ENCODE peak calls at places on chromosomes 11 and 22, in nine cellular contexts. X, T, J, L, Q, C, V, E and K are unnamed samples.

GRCh38 chr11:76371170-76371569 is 9.8 kb downstream of the THAP12 start:
- DNase-seq in X (no peak), T (no peak), J (no peak), L (no peak), Q (peak), C (no peak), V (peak), E (peak), K (peak)

GRCh38 chr11:1917523-1918435 is 1.7 kb upstream of the TNNT3 start:
- DNase-seq in X (peak), T (no peak), J (no peak), L (no peak), Q (no peak), C (no peak), V (no peak), E (no peak), K (no peak)

GRCh38 chr22:44331881-44332714 is 19.3 kb upstream of the SHISAL1 start:
- DNase-seq in X (no peak), T (no peak), J (no peak), L (no peak), Q (no peak), C (no peak), V (no peak), E (no peak), K (no peak)

GRCh38 chr11:68306636-68307035 is 5.8 kb upstream of the LRP5 start:
- DNase-seq in X (no peak), T (no peak), J (no peak), L (no peak), Q (no peak), C (no peak), V (no peak), E (no peak), K (no peak)

GRCh38 chr22:36077261-36077660 is 48.6 kb upstream of the RBFOX2 start:
- DNase-seq in X (no peak), T (no peak), J (no peak), L (no peak), Q (no peak), C (no peak), V (no peak), E (no peak), K (no peak)

GRCh38 chr11:69135420-69136363 is 20.0 kb upstream of the SMIM38 start:
- DNase-seq in X (no peak), T (no peak), J (no peak), L (no peak), Q (peak), C (no peak), V (peak), E (no peak), K (no peak)

GRCh38 chr22:41028841-41029240 is 63.6 kb upstream of the EP300 start:
- DNase-seq in X (no peak), T (no peak), J (no peak), L (no peak), Q (peak), C (no peak), V (peak), E (peak), K (peak)

GRCh38 chr22:24482586-24482985 is 12.5 kb upstream of the UPB1 start:
- DNase-seq in X (no peak), T (no peak), J (no peak), L (no peak), Q (peak), C (no peak), V (peak), E (peak), K (no peak)

GRCh38 chr11:125215205-125215565 is 50.6 kb downstream of the PKNOX2 start:
- DNase-seq in X (no peak), T (no peak), J (no peak), L (no peak), Q (no peak), C (no peak), V (no peak), E (no peak), K (no peak)

GRCh38 chr11:70572974-70573260 is 174.6 kb downstream of the CTTN start:
- DNase-seq in X (no peak), T (no peak), J (no peak), L (no peak), Q (no peak), C (no peak), V (no peak), E (no peak), K (no peak)

GRCh38 chr11:41954034-41954433 is 494.6 kb upstream of the LRRC4C start:
- DNase-seq in X (no peak), T (no peak), J (no peak), L (no peak), Q (no peak), C (no peak), V (peak), E (peak), K (no peak)

GRCh38 chr11:77525455-77526091 is 51.7 kb upstream of the PAK1 start:
- DNase-seq in X (no peak), T (no peak), J (no peak), L (no peak), Q (no peak), C (no peak), V (no peak), E (no peak), K (no peak)

GRCh38 chr22:30822216-30823014 is 127.7 kb downstream of the OSBP2 start:
- DNase-seq in X (no peak), T (no peak), J (no peak), L (no peak), Q (no peak), C (no peak), V (no peak), E (no peak), K (no peak)

GRCh38 chr11:133228406-133229330 is 303.6 kb downstream of the OPCML start:
- DNase-seq in X (no peak), T (no peak), J (no peak), L (no peak), Q (no peak), C (no peak), V (no peak), E (no peak), K (no peak)

GRCh38 chr11:33507967-33508366 is 192.7 kb downstream of the C11orf91 start:
- DNase-seq in X (no peak), T (no peak), J (no peak), L (no peak), Q (no peak), C (no peak), V (no peak), E (no peak), K (no peak)

GRCh38 chr11:103700605-103701004 is 335.8 kb upstream of the DDI1 start:
- DNase-seq in X (no peak), T (no peak), J (no peak), L (no peak), Q (peak), C (no peak), V (no peak), E (peak), K (no peak)

GRCh38 chr11:58945663-58946062 is 6.4 kb downstream of the GLYATL1 start:
- DNase-seq in X (no peak), T (no peak), J (no peak), L (no peak), Q (no peak), C (no peak), V (no peak), E (no peak), K (no peak)

GRCh38 chr11:121231576-121232278 is 60.8 kb upstream of the SC5D start:
- DNase-seq in X (no peak), T (no peak), J (no peak), L (no peak), Q (no peak), C (no peak), V (no peak), E (no peak), K (no peak)

GRCh38 chr11:11391796-11392195 is 38.7 kb upstream of the CSNK2A3 start:
- DNase-seq in X (no peak), T (no peak), J (no peak), L (no peak), Q (peak), C (no peak), V (peak), E (peak), K (peak)

GRCh38 chr22:44543781-44544181 is 45.7 kb upstream of the RTL6 start:
- DNase-seq in X (no peak), T (no peak), J (no peak), L (no peak), Q (no peak), C (no peak), V (no peak), E (no peak), K (no peak)

GRCh38 chr11:61549662-61550568 is 31.0 kb downstream of the SYT7 start:
- DNase-seq in X (no peak), T (no peak), J (no peak), L (no peak), Q (no peak), C (no peak), V (no peak), E (no peak), K (no peak)

GRCh38 chr11:34192481-34193401 is 87.3 kb downstream of the NAT10 start:
- DNase-seq in X (no peak), T (no peak), J (no peak), L (no peak), Q (peak), C (no peak), V (peak), E (peak), K (peak)

GRCh38 chr22:19871023-19871844 is 16.6 kb upstream of the GNB1L start:
- DNase-seq in X (no peak), T (no peak), J (no peak), L (no peak), Q (no peak), C (no peak), V (no peak), E (no peak), K (no peak)

GRCh38 chr11:8867035-8867434 is 44.0 kb upstream of the AKIP1 start:
- DNase-seq in X (no peak), T (no peak), J (no peak), L (no peak), Q (peak), C (no peak), V (no peak), E (no peak), K (no peak)

GRCh38 chr22:50243704-50244419 is 961 bp downstream of the TUBGCP6 start:
- DNase-seq in X (no peak), T (no peak), J (no peak), L (no peak), Q (no peak), C (no peak), V (no peak), E (no peak), K (no peak)

GRCh38 chr11:9565822-9566560 is 7.5 kb upstream of the WEE1 start:
- DNase-seq in X (peak), T (no peak), J (no peak), L (no peak), Q (peak), C (no peak), V (peak), E (peak), K (peak)

GRCh38 chr22:49659924-49660315 is 167.8 kb downstream of the BRD1 start:
- DNase-seq in X (no peak), T (no peak), J (no peak), L (no peak), Q (no peak), C (no peak), V (no peak), E (no peak), K (no peak)

GRCh38 chr11:94766656-94767291 is 1.4 kb upstream of the AMOTL1 start:
- DNase-seq in X (no peak), T (no peak), J (no peak), L (no peak), Q (no peak), C (no peak), V (no peak), E (no peak), K (no peak)

GRCh38 chr22:47199949-47200272 is 437.5 kb downstream of the TBC1D22A start:
- DNase-seq in X (no peak), T (no peak), J (no peak), L (no peak), Q (no peak), C (no peak), V (no peak), E (no peak), K (no peak)

GRCh38 chr11:45933131-45933821 is 10.8 kb downstream of the LARGE2 start:
- DNase-seq in X (peak), T (no peak), J (no peak), L (no peak), Q (peak), C (no peak), V (no peak), E (peak), K (no peak)

GRCh38 chr11:38411149-38411548 is 1813.1 kb upstream of the RAG2 start:
- DNase-seq in X (no peak), T (no peak), J (no peak), L (no peak), Q (no peak), C (no peak), V (no peak), E (no peak), K (no peak)

GRCh38 chr11:11968511-11969280 is 39.7 kb downstream of the DKK3 start:
- DNase-seq in X (peak), T (no peak), J (no peak), L (no peak), Q (no peak), C (no peak), V (no peak), E (no peak), K (no peak)

GRCh38 chr11:91790346-91790745 is 434.3 kb upstream of the FAT3 start:
- DNase-seq in X (no peak), T (no peak), J (no peak), L (no peak), Q (no peak), C (no peak), V (no peak), E (no peak), K (no peak)